ENCODE peak calls at places on chromosomes 7 and 10, in five cellular contexts. One of them, this sample, is unnamed.
A peak's percentile ranks its signal among the peaks of the same experiment; 100 is the strongest.

GRCh38 chr10:6027929-6028328 is 34.2 kb downstream of the IL2RA start:
- DNase-seq in upper lobe of right lung: no peak
- DNase-seq in adrenal gland: peak; percentile 9
- DNase-seq in cardiac muscle cell: no peak
- DNase-seq in body of pancreas: no peak
- DNase-seq in this sample: no peak

GRCh38 chr7:132035517-132036362 is 479.3 kb upstream of the PODXL start:
- DNase-seq in upper lobe of right lung: no peak
- DNase-seq in adrenal gland: no peak
- DNase-seq in cardiac muscle cell: no peak
- DNase-seq in body of pancreas: no peak
- DNase-seq in this sample: no peak

GRCh38 chr10:63456437-63457210 is 9.2 kb downstream of the JMJD1C start:
- DNase-seq in upper lobe of right lung: no peak
- DNase-seq in adrenal gland: no peak
- DNase-seq in cardiac muscle cell: peak; percentile 76
- DNase-seq in body of pancreas: no peak
- DNase-seq in this sample: no peak

GRCh38 chr10:67521546-67521945 is 174.4 kb downstream of the CTNNA3 start:
- DNase-seq in upper lobe of right lung: no peak
- DNase-seq in adrenal gland: no peak
- DNase-seq in cardiac muscle cell: no peak
- DNase-seq in body of pancreas: no peak
- DNase-seq in this sample: no peak

GRCh38 chr10:119335671-119336353 is 128.4 kb downstream of the GRK5 start:
- DNase-seq in upper lobe of right lung: no peak
- DNase-seq in adrenal gland: peak; percentile 67
- DNase-seq in cardiac muscle cell: peak; percentile 54
- DNase-seq in body of pancreas: no peak
- DNase-seq in this sample: no peak

GRCh38 chr7:47669178-47669878 is 87.4 kb upstream of the TNS3 start:
- DNase-seq in upper lobe of right lung: peak; percentile 82
- DNase-seq in adrenal gland: peak; percentile 85
- DNase-seq in cardiac muscle cell: peak; percentile 93
- DNase-seq in body of pancreas: peak; percentile 44
- DNase-seq in this sample: peak; percentile 91

GRCh38 chr7:155380986-155381851 is 76.7 kb upstream of the EN2 start:
- DNase-seq in upper lobe of right lung: no peak
- DNase-seq in adrenal gland: no peak
- DNase-seq in cardiac muscle cell: no peak
- DNase-seq in body of pancreas: no peak
- DNase-seq in this sample: peak; percentile 46

GRCh38 chr7:121126801-121127534 is 138.5 kb downstream of the CPED1 start:
- DNase-seq in upper lobe of right lung: no peak
- DNase-seq in adrenal gland: no peak
- DNase-seq in cardiac muscle cell: peak; percentile 60
- DNase-seq in body of pancreas: no peak
- DNase-seq in this sample: no peak

GRCh38 chr10:119030421-119031250 is 1.1 kb downstream of the NANOS1 start:
- DNase-seq in upper lobe of right lung: peak; percentile 80
- DNase-seq in adrenal gland: peak; percentile 62
- DNase-seq in cardiac muscle cell: peak; percentile 57
- DNase-seq in body of pancreas: peak; percentile 59
- DNase-seq in this sample: peak; percentile 83

GRCh38 chr7:101133621-101134398 is 6.9 kb downstream of the SERPINE1 start:
- DNase-seq in upper lobe of right lung: no peak
- DNase-seq in adrenal gland: no peak
- DNase-seq in cardiac muscle cell: peak; percentile 74
- DNase-seq in body of pancreas: no peak
- DNase-seq in this sample: no peak
- H3K36me3 ChIP-seq in upper lobe of right lung: no peaks in the 10 kb centered on the region
- H3K36me3 ChIP-seq in adrenal gland: no peaks in the 10 kb centered on the region
- H3K36me3 ChIP-seq in cardiac muscle cell: no peaks in the 10 kb centered on the region
- H3K36me3 ChIP-seq in body of pancreas: no peaks in the 10 kb centered on the region
- H3K36me3 ChIP-seq in this sample: no peaks in the 10 kb centered on the region

GRCh38 chr7:2101630-2102374 is 130.9 kb downstream of the MAD1L1 start:
- DNase-seq in upper lobe of right lung: no peak
- DNase-seq in adrenal gland: no peak
- DNase-seq in cardiac muscle cell: no peak
- DNase-seq in body of pancreas: no peak
- DNase-seq in this sample: no peak
- H3K36me3 ChIP-seq in upper lobe of right lung: no peaks in the 10 kb centered on the region
- H3K36me3 ChIP-seq in adrenal gland: no peaks in the 10 kb centered on the region
- H3K36me3 ChIP-seq in cardiac muscle cell: no peaks in the 10 kb centered on the region
- H3K36me3 ChIP-seq in body of pancreas: no peaks in the 10 kb centered on the region
- H3K36me3 ChIP-seq in this sample: no peaks in the 10 kb centered on the region

GRCh38 chr10:125105155-125105554 is 55.2 kb downstream of the CTBP2 start:
- DNase-seq in upper lobe of right lung: no peak
- DNase-seq in adrenal gland: no peak
- DNase-seq in cardiac muscle cell: no peak
- DNase-seq in body of pancreas: no peak
- DNase-seq in this sample: no peak
- H3K36me3 ChIP-seq in upper lobe of right lung: peaks cover 24% of the 10 kb centered on the region
- H3K36me3 ChIP-seq in adrenal gland: peaks cover 12% of the 10 kb centered on the region
- H3K36me3 ChIP-seq in cardiac muscle cell: peaks cover 11% of the 10 kb centered on the region
- H3K36me3 ChIP-seq in body of pancreas: no peaks in the 10 kb centered on the region
- H3K36me3 ChIP-seq in this sample: peaks cover 12% of the 10 kb centered on the region

GRCh38 chr10:102597131-102597891 is 47.0 kb upstream of the TRIM8 start:
- DNase-seq in upper lobe of right lung: no peak
- DNase-seq in adrenal gland: no peak
- DNase-seq in cardiac muscle cell: no peak
- DNase-seq in body of pancreas: no peak
- DNase-seq in this sample: no peak
- H3K36me3 ChIP-seq in upper lobe of right lung: peaks cover 37% of the 10 kb centered on the region
- H3K36me3 ChIP-seq in adrenal gland: peaks cover 26% of the 10 kb centered on the region
- H3K36me3 ChIP-seq in cardiac muscle cell: peaks cover 10% of the 10 kb centered on the region
- H3K36me3 ChIP-seq in body of pancreas: no peaks in the 10 kb centered on the region
- H3K36me3 ChIP-seq in this sample: peaks cover 18% of the 10 kb centered on the region

DNA sequence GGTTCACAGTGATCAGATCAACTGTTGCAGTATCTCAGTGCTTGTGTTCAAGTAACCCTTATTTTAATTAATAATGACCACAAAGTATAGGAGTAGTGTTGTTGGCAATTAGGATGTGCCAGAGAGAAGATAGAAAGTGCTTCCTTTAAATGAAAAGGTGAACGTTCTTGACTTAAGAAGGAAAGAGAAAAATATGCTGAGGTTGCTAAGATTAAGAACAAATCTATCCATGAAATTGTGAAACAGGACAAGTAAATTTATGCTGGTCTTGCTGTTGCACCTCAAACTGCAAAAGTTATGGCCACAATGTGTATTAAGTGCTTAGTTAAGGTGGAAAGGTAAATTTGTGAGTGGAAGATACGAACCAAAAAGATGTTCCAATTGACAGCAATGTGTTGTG is 139.5 kb downstream of the SDK1 start:
- DNase-seq in upper lobe of right lung: no peak
- DNase-seq in adrenal gland: no peak
- DNase-seq in cardiac muscle cell: no peak
- DNase-seq in body of pancreas: no peak
- DNase-seq in this sample: no peak
- H3K36me3 ChIP-seq in upper lobe of right lung: no peaks in the 10 kb centered on the region
- H3K36me3 ChIP-seq in adrenal gland: no peaks in the 10 kb centered on the region
- H3K36me3 ChIP-seq in cardiac muscle cell: no peaks in the 10 kb centered on the region
- H3K36me3 ChIP-seq in body of pancreas: no peaks in the 10 kb centered on the region
- H3K36me3 ChIP-seq in this sample: no peaks in the 10 kb centered on the region

DNA sequence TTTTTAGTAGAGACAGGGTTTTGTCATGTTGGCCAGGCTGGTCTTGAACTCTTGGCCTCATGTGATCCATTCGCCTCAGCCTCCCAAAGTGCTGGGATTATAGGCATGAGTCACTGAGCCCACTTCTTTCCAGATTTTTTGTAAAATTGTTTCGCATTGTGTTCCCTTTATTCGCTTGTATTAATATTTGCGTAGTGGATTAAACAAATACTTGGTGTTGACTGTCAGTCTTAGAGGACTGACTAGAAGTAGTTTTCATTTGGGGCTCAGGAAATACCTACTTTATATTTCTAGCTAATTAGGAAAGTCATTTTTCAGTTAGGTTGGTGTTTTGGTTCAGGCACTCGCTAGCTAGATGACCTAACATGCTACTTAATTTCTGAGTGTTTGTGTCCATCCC is 11.1 kb downstream of the WAC start:
- DNase-seq in upper lobe of right lung: no peak
- DNase-seq in adrenal gland: no peak
- DNase-seq in cardiac muscle cell: no peak
- DNase-seq in body of pancreas: no peak
- DNase-seq in this sample: no peak
- H3K36me3 ChIP-seq in upper lobe of right lung: peaks cover 63% of the 10 kb centered on the region
- H3K36me3 ChIP-seq in adrenal gland: peaks cover 55% of the 10 kb centered on the region
- H3K36me3 ChIP-seq in cardiac muscle cell: peaks cover 56% of the 10 kb centered on the region
- H3K36me3 ChIP-seq in body of pancreas: peaks cover under 1% of the 10 kb centered on the region
- H3K36me3 ChIP-seq in this sample: peaks cover 29% of the 10 kb centered on the region

DNA sequence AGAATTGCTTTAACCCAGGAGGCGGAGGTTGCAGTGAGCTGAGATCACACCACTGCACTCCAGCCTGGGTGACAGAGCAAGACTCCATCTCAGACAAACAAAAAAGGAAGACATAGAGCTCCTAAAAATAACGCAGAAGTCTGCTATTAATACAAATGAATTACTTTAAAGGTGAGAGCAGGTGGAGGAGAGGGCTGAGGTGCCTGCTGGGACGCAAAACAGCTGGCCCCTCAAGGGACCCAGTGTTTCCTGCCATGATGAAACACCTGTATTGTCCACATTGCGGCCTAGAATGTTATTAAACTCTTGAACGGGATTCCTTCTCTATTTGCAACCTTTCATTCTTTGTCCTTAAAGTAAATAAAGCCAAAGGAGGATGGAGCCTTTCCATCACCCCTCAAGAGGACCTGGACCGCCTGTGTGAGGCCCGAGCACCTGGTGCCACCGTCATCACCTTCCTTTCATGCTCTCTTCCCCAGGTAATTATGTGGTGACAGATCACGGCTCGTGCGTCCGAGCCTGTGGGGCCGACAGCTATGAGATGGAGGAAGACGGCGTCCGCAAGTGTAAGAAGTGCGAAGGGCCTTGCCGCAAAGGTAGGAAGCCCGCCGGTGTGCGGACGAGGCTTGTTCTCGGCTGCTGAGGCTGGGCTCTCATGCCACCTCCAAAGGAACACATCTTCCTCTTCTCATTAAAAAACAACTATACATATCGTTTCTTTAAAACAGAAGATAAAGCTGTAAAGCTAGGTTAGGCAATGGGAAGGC is 136.7 kb downstream of the EGFR start:
- DNase-seq in upper lobe of right lung: no peak
- DNase-seq in adrenal gland: no peak
- DNase-seq in cardiac muscle cell: no peak
- DNase-seq in body of pancreas: no peak
- DNase-seq in this sample: no peak
- H3K36me3 ChIP-seq in upper lobe of right lung: peaks cover 89% of the 10 kb centered on the region
- H3K36me3 ChIP-seq in adrenal gland: peaks cover 76% of the 10 kb centered on the region
- H3K36me3 ChIP-seq in cardiac muscle cell: no peaks in the 10 kb centered on the region
- H3K36me3 ChIP-seq in body of pancreas: peaks cover 35% of the 10 kb centered on the region
- H3K36me3 ChIP-seq in this sample: peaks cover 26% of the 10 kb centered on the region

GRCh38 chr10:70846795-70847194 is 31.0 kb downstream of the SGPL1 start:
- DNase-seq in upper lobe of right lung: no peak
- DNase-seq in adrenal gland: no peak
- DNase-seq in cardiac muscle cell: peak; percentile 34
- DNase-seq in body of pancreas: no peak
- DNase-seq in this sample: no peak

GRCh38 chr10:70845261-70845660 is 29.5 kb downstream of the SGPL1 start:
- DNase-seq in upper lobe of right lung: no peak
- DNase-seq in adrenal gland: no peak
- DNase-seq in cardiac muscle cell: no peak
- DNase-seq in body of pancreas: no peak
- DNase-seq in this sample: no peak

GRCh38 chr10:70849582-70850016 is 33.9 kb downstream of the SGPL1 start:
- DNase-seq in upper lobe of right lung: no peak
- DNase-seq in adrenal gland: no peak
- DNase-seq in cardiac muscle cell: peak; percentile 90
- DNase-seq in body of pancreas: no peak
- DNase-seq in this sample: no peak

GRCh38 chr10:70850097-70850496 is 34.3 kb downstream of the SGPL1 start:
- DNase-seq in upper lobe of right lung: no peak
- DNase-seq in adrenal gland: no peak
- DNase-seq in cardiac muscle cell: peak; percentile 43
- DNase-seq in body of pancreas: no peak
- DNase-seq in this sample: no peak

GRCh38 chr10:70847666-70848360 is 32.1 kb downstream of the SGPL1 start:
- DNase-seq in upper lobe of right lung: no peak
- DNase-seq in adrenal gland: no peak
- DNase-seq in cardiac muscle cell: no peak
- DNase-seq in body of pancreas: no peak
- DNase-seq in this sample: no peak
- H3K36me3 ChIP-seq in upper lobe of right lung: peaks cover 40% of the 10 kb centered on the region
- H3K36me3 ChIP-seq in adrenal gland: peaks cover 7% of the 10 kb centered on the region
- H3K36me3 ChIP-seq in cardiac muscle cell: peaks cover 6% of the 10 kb centered on the region
- H3K36me3 ChIP-seq in body of pancreas: no peaks in the 10 kb centered on the region
- H3K36me3 ChIP-seq in this sample: peaks cover 19% of the 10 kb centered on the region

DNA sequence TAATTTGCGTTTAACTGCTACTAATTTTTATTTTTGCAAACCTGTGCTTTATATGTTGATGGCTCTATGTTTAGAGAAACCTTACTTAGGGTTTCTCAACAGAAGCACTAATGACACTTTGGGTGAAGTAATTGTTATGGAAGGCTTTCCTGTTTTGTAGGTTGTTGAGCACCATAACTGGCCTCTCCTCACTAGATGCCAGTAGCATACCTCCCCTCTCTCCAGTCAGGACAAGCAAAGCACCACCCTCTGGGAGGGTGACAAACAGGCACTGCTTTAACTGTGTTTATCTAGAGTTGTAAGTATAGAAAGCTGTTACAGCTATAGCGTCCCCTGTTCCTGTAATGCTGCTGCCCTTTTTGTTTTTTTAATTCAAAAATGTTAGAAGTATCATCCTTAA is 60.9 kb downstream of the WAC start:
- DNase-seq in upper lobe of right lung: no peak
- DNase-seq in adrenal gland: no peak
- DNase-seq in cardiac muscle cell: no peak
- DNase-seq in body of pancreas: no peak
- DNase-seq in this sample: no peak
- H3K36me3 ChIP-seq in upper lobe of right lung: peaks cover 59% of the 10 kb centered on the region
- H3K36me3 ChIP-seq in adrenal gland: peaks cover 31% of the 10 kb centered on the region
- H3K36me3 ChIP-seq in cardiac muscle cell: peaks cover 58% of the 10 kb centered on the region
- H3K36me3 ChIP-seq in body of pancreas: peaks cover 3% of the 10 kb centered on the region
- H3K36me3 ChIP-seq in this sample: peaks cover 11% of the 10 kb centered on the region